ENCODE peak calls at places on chromosomes 7 and 10, in five cellular contexts. E is PC-9, F is IMR-90, I is esophagus squamous epithelium, X is DND-41. V is an unnamed sample. For H3K27me3 and H3K36me3, the result is how much of the 10 kb centered on the place peaks cover.

GRCh38 chr10:60964257-60965235 is 20.6 kb upstream of the RHOBTB1 start:
- DNase-seq in X (peak), F (peak), E (peak), I (no peak), V (peak)

GRCh38 chr7:104926905-104927454 is 87.0 kb upstream of the KMT2E start:
- DNase-seq in I (no peak), F (no peak), E (no peak), X (no peak), V (no peak)

GRCh38 chr7:54906963-54907362 is 111.9 kb upstream of the EGFR start:
- DNase-seq in I (no peak), E (no peak), X (no peak), F (peak), V (no peak)

GRCh38 chr10:68901106-68901927 is at the start of gene DDX50:
- DNase-seq in E (peak), I (peak), F (peak), X (peak), V (peak)

GRCh38 chr10:22252801-22253577 is 35.2 kb upstream of the EBLN1 start:
- DNase-seq in F (no peak), X (no peak), E (no peak), I (no peak), V (no peak)

GRCh38 chr7:21106296-21106732 is 319.6 kb upstream of the SP8 start:
- DNase-seq in E (no peak), I (no peak), F (no peak), X (no peak), V (no peak)

GRCh38 chr7:44971188-44971907 is 7.5 kb downstream of the MYO1G start:
- DNase-seq in E (no peak), I (no peak), X (no peak), F (no peak), V (no peak)

GRCh38 chr10:63007112-63007511 is 126.0 kb upstream of the NRBF2 start:
- DNase-seq in I (no peak), E (no peak), F (no peak), X (no peak), V (no peak)

GRCh38 chr10:65041307-65041706 is 1520.1 kb downstream of the REEP3 start:
- DNase-seq in F (no peak), E (no peak), X (no peak), I (no peak), V (no peak)

GRCh38 chr7:22542669-22543068 is 42.7 kb upstream of the STEAP1B start:
- DNase-seq in I (no peak), E (no peak), F (no peak), X (no peak), V (no peak)

GRCh38 chr10:88456730-88457129 is 126.4 kb downstream of the RNLS start:
- DNase-seq in F (peak), X (no peak), E (no peak), I (no peak), V (no peak)

GRCh38 chr7:80773787-80774508 is 135.5 kb downstream of the CD36 start:
- DNase-seq in X (no peak), F (no peak), E (no peak), I (no peak), V (no peak)

GRCh38 chr10:62734781-62735463 is 69.6 kb upstream of the ADO start:
- DNase-seq in F (no peak), E (no peak), X (no peak), I (no peak), V (no peak)

GRCh38 chr7:4249241-4249640 is 432.9 kb upstream of the FOXK1 start:
- DNase-seq in X (no peak), E (no peak), I (no peak), F (no peak), V (no peak)

GRCh38 chr10:46268076-46268881 is 18.5 kb upstream of the ANTXRL start:
- DNase-seq in I (no peak), E (no peak), F (no peak), X (peak), V (no peak)

DNA sequence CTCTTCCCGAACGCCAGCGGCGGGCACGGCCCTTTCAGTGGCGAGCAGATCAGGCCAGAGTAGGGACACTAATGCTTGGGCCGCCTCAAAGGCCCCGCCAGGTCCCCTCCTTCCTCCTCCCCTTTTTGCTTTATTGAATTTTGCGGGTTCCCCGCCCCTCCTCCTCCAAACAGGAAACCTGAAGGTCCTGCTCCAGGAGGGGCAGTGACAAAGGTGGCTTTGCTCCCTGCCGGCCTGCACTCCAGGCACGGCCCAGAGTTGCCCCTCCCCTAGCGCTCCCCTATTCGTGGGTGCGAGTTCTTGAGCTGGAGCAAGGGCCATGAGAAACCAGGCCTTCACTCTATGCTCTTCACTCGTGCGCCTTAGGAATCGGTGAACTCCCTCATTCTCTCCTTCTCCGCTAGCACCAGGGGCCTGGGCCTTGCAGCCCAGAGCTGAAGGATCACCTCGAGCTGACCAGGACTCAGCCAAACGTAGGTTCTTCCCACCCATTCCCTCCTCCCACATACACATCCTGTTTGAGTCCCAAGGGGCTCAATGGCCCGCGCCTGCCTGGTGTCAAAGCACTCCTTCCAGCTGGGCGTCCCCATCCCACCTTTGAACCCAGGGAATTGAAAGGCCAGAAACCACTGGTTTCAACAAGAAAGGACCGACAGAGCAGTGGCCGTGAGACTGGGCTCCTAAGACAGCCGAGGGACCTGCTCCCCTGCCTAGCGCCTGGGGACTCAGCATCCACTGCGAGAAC is 629 bp upstream of the HOXA6 start:
- DNase-seq in F (no peak), E (peak), X (no peak), I (no peak), V (no peak)
- H3K4me3 ChIP-seq in F (peak), E (peak), X (peak), I (peak), V (peak)

DNA sequence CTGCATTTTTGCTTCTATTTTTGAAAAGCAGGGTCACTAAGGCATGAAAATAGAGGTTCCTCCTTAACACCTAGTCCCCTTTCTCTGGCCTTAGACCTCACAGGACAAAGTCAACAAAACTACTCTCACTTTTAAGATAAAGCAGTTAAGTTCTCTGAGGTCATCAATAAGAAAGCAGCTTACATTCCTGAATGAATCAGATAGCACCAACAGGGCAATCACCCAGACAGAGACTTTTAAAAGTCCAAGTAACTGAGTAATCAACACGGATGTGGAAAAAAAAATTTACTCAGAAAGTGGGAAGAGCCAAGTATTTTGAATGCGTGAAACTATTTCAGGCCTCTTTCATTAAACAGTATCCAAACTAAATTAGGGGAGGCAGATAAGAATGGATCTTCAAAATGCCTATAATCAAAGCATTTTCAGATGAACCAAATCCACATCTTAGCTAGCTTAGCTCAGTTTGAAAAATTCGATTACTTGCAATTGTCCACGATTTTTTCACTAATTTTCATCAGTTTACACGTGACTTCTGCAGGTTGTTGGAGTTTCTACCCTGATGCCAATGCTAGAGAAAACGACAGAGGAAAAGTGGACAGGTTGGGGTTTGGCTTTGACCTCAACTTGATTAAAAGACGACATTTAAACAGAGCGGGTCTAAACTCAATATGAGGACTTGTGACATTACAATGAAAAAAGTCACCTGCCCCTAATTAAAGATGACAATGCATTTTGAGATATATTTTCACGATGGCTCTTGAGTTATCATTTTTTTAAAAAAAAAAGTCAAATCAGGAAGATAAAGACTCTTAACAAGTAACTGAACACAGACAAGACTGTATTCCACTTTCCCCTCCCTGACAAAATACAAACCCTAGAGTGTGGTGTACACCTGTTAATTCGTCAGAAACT is 1.6 kb downstream of the BEND7 start:
- DNase-seq in E (no peak), I (no peak), F (peak), X (no peak), V (peak)
- H3K27me3 ChIP-seq in E (half or more), I (under half), F (under half), X (under half), V (under half)

GRCh38 chr10:19809481-19809880 is 6.8 kb upstream of the PLXDC2 start:
- DNase-seq in I (no peak), E (no peak), X (no peak), F (no peak), V (no peak)
- H3K36me3 ChIP-seq in I (under half), E (under half), X (under half), F (under half), V (under half)

DNA sequence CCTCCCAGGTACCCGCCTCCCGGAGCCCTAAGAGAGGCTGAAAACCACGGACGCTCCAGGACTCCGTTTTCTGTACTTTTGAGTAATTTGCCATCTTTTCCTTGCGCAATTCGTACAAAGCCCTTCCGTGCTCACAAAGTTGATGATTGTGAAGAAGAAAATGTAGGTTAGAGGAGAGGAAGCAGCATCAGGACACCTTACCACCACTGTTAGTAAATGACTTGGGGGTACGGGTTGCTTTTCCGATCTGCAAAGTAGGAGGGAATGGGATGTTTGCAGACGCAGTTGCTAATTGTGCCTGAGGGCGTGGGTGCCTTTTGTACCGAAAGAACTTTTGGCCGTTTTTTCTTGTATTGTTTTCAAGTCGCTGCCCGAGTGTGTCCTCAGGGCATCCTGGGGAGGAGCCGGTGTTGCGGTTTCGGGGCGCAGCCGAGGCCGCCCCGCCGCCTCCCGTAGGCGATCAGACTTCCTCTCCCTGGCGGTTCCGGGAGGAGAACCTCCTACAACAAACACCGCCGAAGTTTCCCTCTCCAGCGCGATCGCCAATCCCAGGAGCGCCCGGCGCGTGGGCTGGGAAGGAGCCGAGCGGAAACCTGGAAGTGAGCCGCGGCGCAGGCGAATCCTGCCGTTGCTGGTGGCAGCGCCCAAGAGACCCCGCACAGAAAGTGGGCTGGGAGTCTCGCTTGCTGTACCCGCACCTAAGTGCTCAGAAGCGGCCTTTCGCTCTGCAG is 985 bp downstream of the PRR15 start:
- DNase-seq in I (no peak), F (peak), E (peak), X (peak), V (peak)
- H3K4me3 ChIP-seq in I (peak), F (peak), E (peak), X (peak), V (peak)

DNA sequence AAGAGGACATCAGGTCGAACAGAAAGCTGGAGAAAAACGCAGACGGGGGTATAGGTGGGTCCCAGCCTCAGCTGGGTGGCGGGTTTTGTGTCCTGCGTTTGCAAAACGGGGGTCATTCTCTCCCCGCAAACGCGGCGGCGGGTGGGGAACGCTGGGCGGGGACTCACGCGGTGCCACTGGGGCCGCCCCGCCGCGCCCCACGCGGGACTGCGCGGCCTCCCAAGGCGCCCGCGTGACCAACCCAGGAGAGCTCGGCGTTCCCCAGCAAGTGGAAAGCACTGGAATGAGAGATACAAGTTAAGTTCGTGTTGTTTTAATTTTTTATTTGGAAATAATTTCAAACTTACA is 851 bp upstream of the VIPR2 start:
- DNase-seq in X (no peak), E (no peak), F (no peak), I (no peak), V (no peak)
- H3K27me3 ChIP-seq in X (under half), E (half or more), F (under half), I (half or more), V (under half)

GRCh38 chr10:13351340-13351915 is 3.3 kb upstream of the SEPHS1 start:
- DNase-seq in X (no peak), E (no peak), F (no peak), I (no peak), V (no peak)
- H3K36me3 ChIP-seq in X (under half), E (under half), F (under half), I (under half), V (under half)

GRCh38 chr10:123135415-123136141 is at the start of gene HMX3:
- DNase-seq in F (peak), X (no peak), I (no peak), E (no peak), V (peak)

GRCh38 chr10:123132576-123133477 is 2.9 kb upstream of the HMX3 start:
- DNase-seq in F (peak), E (peak), X (peak), I (peak), V (peak)

GRCh38 chr10:123133511-123133910 is 2.3 kb upstream of the HMX3 start:
- DNase-seq in F (no peak), X (no peak), I (no peak), E (no peak), V (no peak)

GRCh38 chr10:123134915-123135414 is 805 bp upstream of the HMX3 start:
- DNase-seq in E (no peak), I (no peak), F (no peak), X (no peak), V (no peak)

GRCh38 chr10:123134058-123134914 is 1.5 kb upstream of the HMX3 start:
- DNase-seq in E (no peak), F (no peak), X (no peak), I (no peak), V (no peak)
- H3K4me3 ChIP-seq in E (no peak), F (no peak), X (no peak), I (no peak), V (no peak)

GRCh38 chr7:96800122-96800521 is 90.5 kb upstream of the SEM1 start:
- DNase-seq in I (no peak), E (no peak), F (no peak), X (no peak), V (no peak)

DNA sequence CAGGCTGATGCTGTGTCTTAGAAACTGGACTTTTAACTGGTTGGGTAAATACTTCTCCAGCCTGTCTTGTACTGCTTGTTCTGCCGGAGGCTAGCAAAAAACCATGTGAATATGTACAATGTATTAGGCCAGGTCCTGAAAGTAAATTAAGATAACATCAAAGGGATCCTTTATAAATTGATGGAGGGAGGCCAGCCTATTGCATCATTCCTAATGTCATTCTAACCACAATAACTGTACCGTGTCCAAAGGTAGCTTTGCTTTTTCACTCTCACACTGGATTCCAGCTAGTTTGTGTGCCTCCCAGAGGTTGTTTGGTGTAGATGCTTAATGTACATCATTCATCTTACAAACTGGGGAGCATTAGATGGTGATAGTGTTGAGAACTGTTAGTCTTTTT is 91.2 kb upstream of the SEM1 start:
- DNase-seq in X (no peak), F (no peak), I (no peak), E (no peak), V (no peak)
- H3K27me3 ChIP-seq in X (under half), F (under half), I (under half), E (under half), V (under half)

V was measured in MG63.